ENCODE peak calls at places on chromosomes 5 and 9, in six cellular contexts. One of them, this sample, is unnamed.

GRCh38 chr9:29866556-29866955 is 2293.3 kb upstream of the C9orf72 start:
- DNase-seq in HepG2: no peak
- DNase-seq in K562: no peak
- DNase-seq in HCT116: no peak
- DNase-seq in SK-N-SH: no peak
- DNase-seq in H1: no peak
- DNase-seq in this sample: no peak

GRCh38 chr5:114467729-114468128 is 105.9 kb downstream of the KCNN2 start:
- DNase-seq in HepG2: no peak
- DNase-seq in HCT116: no peak
- DNase-seq in K562: no peak
- DNase-seq in SK-N-SH: no peak
- DNase-seq in H1: no peak
- DNase-seq in this sample: no peak

GRCh38 chr5:88824892-88825781 is 57.8 kb downstream of the MEF2C start:
- DNase-seq in K562: no peak
- DNase-seq in SK-N-SH: no peak
- DNase-seq in H1: no peak
- DNase-seq in HepG2: no peak
- DNase-seq in HCT116: no peak
- DNase-seq in this sample: no peak

GRCh38 chr5:106142131-106142530 is 1528.6 kb downstream of the EFNA5 start:
- DNase-seq in K562: no peak
- DNase-seq in H1: no peak
- DNase-seq in HepG2: no peak
- DNase-seq in SK-N-SH: no peak
- DNase-seq in HCT116: no peak
- DNase-seq in this sample: no peak

GRCh38 chr5:142977363-142978051 is 207.3 kb downstream of the ARHGAP26 start:
- DNase-seq in HepG2: no peak
- DNase-seq in K562: no peak
- DNase-seq in H1: no peak
- DNase-seq in SK-N-SH: no peak
- DNase-seq in HCT116: no peak
- DNase-seq in this sample: no peak

GRCh38 chr9:110538621-110539020 is 40.9 kb downstream of the SVEP1 start:
- DNase-seq in HepG2: no peak
- DNase-seq in HCT116: no peak
- DNase-seq in H1: no peak
- DNase-seq in SK-N-SH: no peak
- DNase-seq in K562: no peak
- DNase-seq in this sample: no peak

GRCh38 chr9:78909566-78909965 is 612.6 kb downstream of the PSAT1 start:
- DNase-seq in H1: no peak
- DNase-seq in HepG2: no peak
- DNase-seq in K562: no peak
- DNase-seq in SK-N-SH: no peak
- DNase-seq in HCT116: no peak
- DNase-seq in this sample: no peak

GRCh38 chr5:111800351-111800750 is 43.4 kb upstream of the NREP start:
- DNase-seq in HepG2: no peak
- DNase-seq in K562: no peak
- DNase-seq in SK-N-SH: no peak
- DNase-seq in H1: no peak
- DNase-seq in HCT116: no peak
- DNase-seq in this sample: no peak

GRCh38 chr5:32692066-32692746 is 18.9 kb upstream of the NPR3 start:
- DNase-seq in SK-N-SH: no peak
- DNase-seq in H1: no peak
- DNase-seq in HepG2: no peak
- DNase-seq in K562: no peak
- DNase-seq in HCT116: no peak
- DNase-seq in this sample: no peak

GRCh38 chr5:2255915-2256645 is 373.4 kb upstream of the IRX4 start:
- DNase-seq in HepG2: no peak
- DNase-seq in SK-N-SH: no peak
- DNase-seq in H1: no peak
- DNase-seq in K562: no peak
- DNase-seq in HCT116: no peak
- DNase-seq in this sample: no peak

GRCh38 chr5:96714951-96715451 is 52.8 kb downstream of the CAST start:
- DNase-seq in H1: no peak
- DNase-seq in HCT116: peak; percentile 58
- DNase-seq in K562: peak; percentile 28
- DNase-seq in HepG2: peak; percentile 96
- DNase-seq in SK-N-SH: no peak
- DNase-seq in this sample: no peak

GRCh38 chr5:59358497-59358896 is 535.0 kb downstream of the PDE4D start:
- DNase-seq in HepG2: no peak
- DNase-seq in HCT116: no peak
- DNase-seq in K562: no peak
- DNase-seq in SK-N-SH: peak; percentile 15
- DNase-seq in H1: no peak
- DNase-seq in this sample: no peak

GRCh38 chr9:93486269-93486668 is 32.9 kb upstream of the FAM120AOS start:
- DNase-seq in HCT116: no peak
- DNase-seq in HepG2: no peak
- DNase-seq in H1: no peak
- DNase-seq in SK-N-SH: no peak
- DNase-seq in K562: no peak
- DNase-seq in this sample: no peak

GRCh38 chr5:14036514-14036913 is 92.0 kb upstream of the DNAH5 start:
- DNase-seq in SK-N-SH: no peak
- DNase-seq in H1: no peak
- DNase-seq in HepG2: no peak
- DNase-seq in K562: no peak
- DNase-seq in HCT116: no peak
- DNase-seq in this sample: no peak

GRCh38 chr5:9869616-9870288 is 239.6 kb upstream of the TAS2R1 start:
- DNase-seq in H1: no peak
- DNase-seq in K562: no peak
- DNase-seq in HCT116: no peak
- DNase-seq in SK-N-SH: no peak
- DNase-seq in HepG2: no peak
- DNase-seq in this sample: no peak

GRCh38 chr9:83219154-83219923 is 156.4 kb upstream of the RASEF start:
- DNase-seq in SK-N-SH: peak; percentile 84
- DNase-seq in HepG2: peak; percentile 77
- DNase-seq in HCT116: peak; percentile 47
- DNase-seq in H1: peak; percentile 79
- DNase-seq in K562: no peak
- DNase-seq in this sample: peak; percentile 68

GRCh38 chr5:139797335-139797734 is 1.7 kb downstream of the PSD2 start:
- DNase-seq in K562: no peak
- DNase-seq in HepG2: no peak
- DNase-seq in SK-N-SH: no peak
- DNase-seq in HCT116: no peak
- DNase-seq in H1: no peak
- DNase-seq in this sample: no peak

GRCh38 chr5:133683646-133684290 is 71.4 kb upstream of the FSTL4 start:
- DNase-seq in H1: no peak
- DNase-seq in HCT116: no peak
- DNase-seq in HepG2: no peak
- DNase-seq in SK-N-SH: no peak
- DNase-seq in K562: no peak
- DNase-seq in this sample: no peak

GRCh38 chr5:133680830-133681555 is 68.7 kb upstream of the FSTL4 start:
- DNase-seq in HCT116: no peak
- DNase-seq in HepG2: no peak
- DNase-seq in K562: no peak
- DNase-seq in SK-N-SH: peak; percentile 73
- DNase-seq in H1: no peak
- DNase-seq in this sample: no peak

GRCh38 chr5:133681896-133682295 is 69.6 kb upstream of the FSTL4 start:
- DNase-seq in HCT116: no peak
- DNase-seq in K562: no peak
- DNase-seq in H1: no peak
- DNase-seq in SK-N-SH: no peak
- DNase-seq in HepG2: no peak
- DNase-seq in this sample: no peak

GRCh38 chr5:133679534-133679933 is 67.2 kb upstream of the FSTL4 start:
- DNase-seq in H1: no peak
- DNase-seq in K562: no peak
- DNase-seq in SK-N-SH: no peak
- DNase-seq in HCT116: no peak
- DNase-seq in HepG2: no peak
- DNase-seq in this sample: no peak

DNA sequence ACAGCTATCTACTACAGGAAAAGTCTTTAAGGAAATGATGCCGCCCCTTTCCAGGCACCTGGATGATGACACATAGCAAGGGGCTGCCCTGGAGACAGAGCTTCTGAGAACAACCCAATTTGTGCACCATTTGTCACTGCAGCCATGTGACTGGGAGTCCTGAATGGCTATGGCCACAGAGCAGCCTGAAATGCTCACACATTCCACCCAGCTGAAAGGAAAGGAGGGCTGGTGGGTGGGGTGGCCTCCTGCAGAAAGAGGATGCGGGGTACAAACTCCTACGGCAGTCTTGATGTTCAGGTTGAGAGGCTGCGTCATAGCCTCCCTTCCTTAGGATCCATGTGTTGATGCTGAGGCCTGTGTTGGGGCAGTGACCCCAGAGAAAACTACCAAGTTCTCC is 70.2 kb upstream of the FSTL4 start:
- DNase-seq in H1: no peak
- DNase-seq in HepG2: no peak
- DNase-seq in K562: no peak
- DNase-seq in SK-N-SH: no peak
- DNase-seq in HCT116: no peak
- DNase-seq in this sample: no peak
- TF ChIP-seq JUND in H1: no peak
- TF ChIP-seq JUND in HepG2: no peak
- TF ChIP-seq JUND in K562: no peak
- TF ChIP-seq JUND in SK-N-SH: no peak
- TF ChIP-seq JUND in HCT116: no peak
- TF ChIP-seq JUND in this sample: no peak

GRCh38 chr9:105841562-105841961 is 147.2 kb downstream of the TMEM38B start:
- DNase-seq in H1: no peak
- DNase-seq in K562: no peak
- DNase-seq in SK-N-SH: no peak
- DNase-seq in HCT116: no peak
- DNase-seq in HepG2: no peak
- DNase-seq in this sample: no peak
- TF ChIP-seq JUND in H1: no peak
- TF ChIP-seq JUND in K562: no peak
- TF ChIP-seq JUND in SK-N-SH: no peak
- TF ChIP-seq JUND in HCT116: no peak
- TF ChIP-seq JUND in HepG2: no peak
- TF ChIP-seq JUND in this sample: no peak

GRCh38 chr9:34491596-34491995 is 31.2 kb downstream of the ENHO start:
- DNase-seq in SK-N-SH: no peak
- DNase-seq in K562: no peak
- DNase-seq in H1: no peak
- DNase-seq in HepG2: no peak
- DNase-seq in HCT116: no peak
- DNase-seq in this sample: no peak

GRCh38 chr9:34496149-34496712 is 26.6 kb downstream of the ENHO start:
- DNase-seq in HCT116: peak; percentile 4
- DNase-seq in SK-N-SH: no peak
- DNase-seq in H1: no peak
- DNase-seq in HepG2: no peak
- DNase-seq in K562: no peak
- DNase-seq in this sample: no peak

GRCh38 chr9:34492051-34492450 is 30.7 kb downstream of the ENHO start:
- DNase-seq in HCT116: no peak
- DNase-seq in HepG2: no peak
- DNase-seq in SK-N-SH: peak; percentile 37
- DNase-seq in H1: no peak
- DNase-seq in K562: no peak
- DNase-seq in this sample: no peak

GRCh38 chr9:34490760-34491159 is 32.0 kb downstream of the ENHO start:
- DNase-seq in SK-N-SH: no peak
- DNase-seq in H1: no peak
- DNase-seq in HepG2: no peak
- DNase-seq in K562: no peak
- DNase-seq in HCT116: no peak
- DNase-seq in this sample: no peak

GRCh38 chr9:34493972-34494535 is 28.7 kb downstream of the ENHO start:
- DNase-seq in HCT116: no peak
- DNase-seq in HepG2: no peak
- DNase-seq in K562: peak; percentile 58
- DNase-seq in SK-N-SH: no peak
- DNase-seq in H1: no peak
- DNase-seq in this sample: peak; percentile 64
- TF ChIP-seq JUND in HCT116: no peak
- TF ChIP-seq JUND in HepG2: no peak
- TF ChIP-seq JUND in K562: no peak
- TF ChIP-seq JUND in SK-N-SH: no peak
- TF ChIP-seq JUND in H1: no peak
- TF ChIP-seq JUND in this sample: no peak

GRCh38 chr9:133591985-133592384 is 17.2 kb downstream of the FAM163B start:
- DNase-seq in SK-N-SH: no peak
- DNase-seq in K562: no peak
- DNase-seq in HCT116: no peak
- DNase-seq in H1: no peak
- DNase-seq in HepG2: no peak
- DNase-seq in this sample: no peak

GRCh38 chr9:133587466-133587865 is 21.7 kb downstream of the FAM163B start:
- DNase-seq in K562: no peak
- DNase-seq in SK-N-SH: no peak
- DNase-seq in HepG2: no peak
- DNase-seq in H1: no peak
- DNase-seq in HCT116: no peak
- DNase-seq in this sample: no peak

GRCh38 chr9:133590231-133590855 is 18.8 kb downstream of the FAM163B start:
- DNase-seq in SK-N-SH: no peak
- DNase-seq in K562: no peak
- DNase-seq in HCT116: no peak
- DNase-seq in HepG2: no peak
- DNase-seq in H1: no peak
- DNase-seq in this sample: no peak

GRCh38 chr9:133591116-133591910 is 17.9 kb downstream of the FAM163B start:
- DNase-seq in HCT116: no peak
- DNase-seq in H1: no peak
- DNase-seq in K562: no peak
- DNase-seq in HepG2: no peak
- DNase-seq in SK-N-SH: no peak
- DNase-seq in this sample: no peak

DNA sequence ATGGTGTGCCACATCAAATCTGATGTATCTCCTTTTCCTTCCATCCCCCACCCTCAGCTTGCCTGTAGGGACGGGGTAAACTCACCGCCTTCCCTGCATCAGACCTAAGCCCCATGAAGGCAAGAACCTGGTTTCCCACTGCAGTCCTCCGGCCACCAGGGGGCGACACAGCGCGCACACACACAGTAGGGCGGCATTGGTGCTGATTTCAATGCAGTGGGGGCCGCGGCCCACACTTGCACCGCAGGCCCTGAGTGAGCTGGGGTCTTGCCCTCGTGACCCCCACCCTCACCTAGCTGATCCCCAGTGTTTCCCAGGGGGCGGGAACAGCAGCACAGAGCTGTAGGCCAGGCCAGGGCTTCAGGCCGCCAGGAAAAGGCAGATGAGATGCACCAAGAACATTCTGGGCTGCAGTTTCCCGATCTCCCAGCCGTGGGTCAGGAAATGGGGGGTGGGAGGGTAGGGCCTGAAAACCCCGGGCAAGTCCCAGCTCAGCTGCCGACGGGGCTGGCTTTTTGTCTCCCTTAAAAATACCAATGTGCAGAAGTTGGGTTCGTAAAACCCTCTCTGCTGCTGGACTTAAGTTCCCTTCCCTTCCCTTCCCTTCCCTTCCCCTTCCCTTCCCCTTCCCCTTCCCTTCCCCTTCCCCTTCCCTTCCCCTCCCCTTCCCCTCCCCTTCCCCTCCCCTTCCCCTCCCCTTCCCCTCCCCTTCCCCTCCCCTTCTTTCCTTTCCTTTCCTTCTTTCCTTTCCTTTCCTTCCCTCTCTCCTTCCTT is 19.5 kb downstream of the FAM163B start:
- DNase-seq in HepG2: no peak
- DNase-seq in H1: peak; percentile 39
- DNase-seq in SK-N-SH: no peak
- DNase-seq in K562: peak; percentile 61
- DNase-seq in HCT116: peak; percentile 40
- DNase-seq in this sample: no peak
- TF ChIP-seq JUND in HepG2: no peak
- TF ChIP-seq JUND in H1: no peak
- TF ChIP-seq JUND in SK-N-SH: no peak
- TF ChIP-seq JUND in K562: no peak
- TF ChIP-seq JUND in HCT116: no peak
- TF ChIP-seq JUND in this sample: no peak